ENCODE peak calls at places on chromosomes 13 and 19, in seven cellular contexts. One of them, this sample, is unnamed.

GRCh38 chr13:67377919-67378318 is 147.8 kb upstream of the PCDH9 start:
- DNase-seq in fibroblast of lung: no peak
- DNase-seq in A172: no peak
- DNase-seq in astrocyte of the hippocampus: no peak
- DNase-seq in NCI-H2081: no peak
- DNase-seq in stimulated activated CD4-positive, alpha-beta T cell treated with anti-CD3 and anti-CD28 coated beads, Interleukin-2, amount 100 ng/mL, for 24 hours: no peak
- DNase-seq in stromal cell of bone marrow: no peak
- DNase-seq in this sample: no peak

GRCh38 chr13:88617176-88617575 is 946.0 kb downstream of the SLITRK5 start:
- DNase-seq in fibroblast of lung: no peak
- DNase-seq in A172: no peak
- DNase-seq in astrocyte of the hippocampus: no peak
- DNase-seq in NCI-H2081: no peak
- DNase-seq in stimulated activated CD4-positive, alpha-beta T cell treated with anti-CD3 and anti-CD28 coated beads, Interleukin-2, amount 100 ng/mL, for 24 hours: no peak
- DNase-seq in stromal cell of bone marrow: no peak
- DNase-seq in this sample: no peak

GRCh38 chr13:100434010-100434763 is 154.4 kb downstream of the GGACT start:
- DNase-seq in fibroblast of lung: peak; percentile 73
- DNase-seq in A172: peak; percentile 67
- DNase-seq in astrocyte of the hippocampus: peak; percentile 47
- DNase-seq in NCI-H2081: no peak
- DNase-seq in stimulated activated CD4-positive, alpha-beta T cell treated with anti-CD3 and anti-CD28 coated beads, Interleukin-2, amount 100 ng/mL, for 24 hours: no peak
- DNase-seq in stromal cell of bone marrow: no peak
- DNase-seq in this sample: no peak

GRCh38 chr19:15240539-15240938 is 8.3 kb upstream of the EPHX3 start:
- DNase-seq in fibroblast of lung: no peak
- DNase-seq in A172: no peak
- DNase-seq in astrocyte of the hippocampus: no peak
- DNase-seq in NCI-H2081: no peak
- DNase-seq in stimulated activated CD4-positive, alpha-beta T cell treated with anti-CD3 and anti-CD28 coated beads, Interleukin-2, amount 100 ng/mL, for 24 hours: no peak
- DNase-seq in stromal cell of bone marrow: no peak
- DNase-seq in this sample: no peak

GRCh38 chr19:8396563-8397203 is 6.5 kb downstream of the RAB11B start:
- DNase-seq in fibroblast of lung: peak; percentile 42
- DNase-seq in A172: peak; percentile 57
- DNase-seq in astrocyte of the hippocampus: peak; percentile 72
- DNase-seq in NCI-H2081: peak; percentile 3
- DNase-seq in stimulated activated CD4-positive, alpha-beta T cell treated with anti-CD3 and anti-CD28 coated beads, Interleukin-2, amount 100 ng/mL, for 24 hours: peak; percentile 76
- DNase-seq in stromal cell of bone marrow: peak; percentile 29
- DNase-seq in this sample: no peak

GRCh38 chr13:85520445-85520844 is 278.8 kb downstream of the SLITRK6 start:
- DNase-seq in fibroblast of lung: peak; percentile 40
- DNase-seq in A172: no peak
- DNase-seq in astrocyte of the hippocampus: no peak
- DNase-seq in NCI-H2081: no peak
- DNase-seq in stimulated activated CD4-positive, alpha-beta T cell treated with anti-CD3 and anti-CD28 coated beads, Interleukin-2, amount 100 ng/mL, for 24 hours: no peak
- DNase-seq in stromal cell of bone marrow: peak; percentile 40
- DNase-seq in this sample: no peak

GRCh38 chr19:45885556-45886426 is at the start of gene IRF2BP1:
- DNase-seq in fibroblast of lung: peak; percentile 91
- DNase-seq in A172: peak; percentile 68
- DNase-seq in astrocyte of the hippocampus: peak; percentile 97
- DNase-seq in NCI-H2081: peak; percentile 90
- DNase-seq in stimulated activated CD4-positive, alpha-beta T cell treated with anti-CD3 and anti-CD28 coated beads, Interleukin-2, amount 100 ng/mL, for 24 hours: peak; percentile 89
- DNase-seq in stromal cell of bone marrow: peak; percentile 89
- DNase-seq in this sample: peak; percentile 90

GRCh38 chr13:28478127-28478526 is 16.8 kb downstream of the FLT1 start:
- DNase-seq in fibroblast of lung: peak; percentile 25
- DNase-seq in A172: no peak
- DNase-seq in astrocyte of the hippocampus: no peak
- DNase-seq in NCI-H2081: no peak
- DNase-seq in stimulated activated CD4-positive, alpha-beta T cell treated with anti-CD3 and anti-CD28 coated beads, Interleukin-2, amount 100 ng/mL, for 24 hours: no peak
- DNase-seq in stromal cell of bone marrow: no peak
- DNase-seq in this sample: no peak

GRCh38 chr19:43290568-43291359 is 21.4 kb upstream of the PSG9 start:
- DNase-seq in fibroblast of lung: no peak
- DNase-seq in A172: no peak
- DNase-seq in astrocyte of the hippocampus: peak; percentile 38
- DNase-seq in NCI-H2081: no peak
- DNase-seq in stimulated activated CD4-positive, alpha-beta T cell treated with anti-CD3 and anti-CD28 coated beads, Interleukin-2, amount 100 ng/mL, for 24 hours: no peak
- DNase-seq in stromal cell of bone marrow: no peak
- DNase-seq in this sample: no peak

GRCh38 chr19:35305181-35305580 is 13.2 kb downstream of the MAG start:
- DNase-seq in fibroblast of lung: no peak
- DNase-seq in A172: no peak
- DNase-seq in astrocyte of the hippocampus: no peak
- DNase-seq in NCI-H2081: no peak
- DNase-seq in stimulated activated CD4-positive, alpha-beta T cell treated with anti-CD3 and anti-CD28 coated beads, Interleukin-2, amount 100 ng/mL, for 24 hours: no peak
- DNase-seq in stromal cell of bone marrow: no peak
- DNase-seq in this sample: no peak

This sample was measured in NCI-H774.